ENCODE peak calls at places on chromosome 6, in ten cellular contexts. One of them, this sample, is unnamed.

GRCh38 chr6:121482004-121482693 is 46.7 kb downstream of the GJA1 start:
- DNase-seq in spleen: no peak
- DNase-seq in foreskin fibroblast: peak
- DNase-seq in endothelial cell: no peak
- DNase-seq in astrocyte of the spinal cord: peak
- DNase-seq in endodermal cell: no peak
- DNase-seq in endothelial cell of umbilical vein: peak
- DNase-seq in mesothelial cell of epicardium: no peak
- DNase-seq in CD8-positive, alpha-beta T cell: no peak
- DNase-seq in GM12865: no peak
- DNase-seq in this sample: no peak

GRCh38 chr6:4774715-4775590 is 1.3 kb upstream of the CDYL start:
- DNase-seq in spleen: no peak
- DNase-seq in foreskin fibroblast: no peak
- DNase-seq in endothelial cell: peak
- DNase-seq in astrocyte of the spinal cord: no peak
- DNase-seq in endodermal cell: no peak
- DNase-seq in endothelial cell of umbilical vein: peak
- DNase-seq in mesothelial cell of epicardium: peak
- DNase-seq in CD8-positive, alpha-beta T cell: peak
- DNase-seq in GM12865: no peak
- DNase-seq in this sample: peak

GRCh38 chr6:160881409-160881808 is 110.2 kb upstream of the MAP3K4 start:
- DNase-seq in spleen: no peak
- DNase-seq in foreskin fibroblast: no peak
- DNase-seq in endothelial cell: no peak
- DNase-seq in astrocyte of the spinal cord: no peak
- DNase-seq in endodermal cell: no peak
- DNase-seq in endothelial cell of umbilical vein: no peak
- DNase-seq in mesothelial cell of epicardium: no peak
- DNase-seq in CD8-positive, alpha-beta T cell: no peak
- DNase-seq in GM12865: no peak
- DNase-seq in this sample: no peak

GRCh38 chr6:146357578-146358340 is 185.9 kb upstream of the RAB32 start:
- DNase-seq in spleen: no peak
- DNase-seq in foreskin fibroblast: peak
- DNase-seq in endothelial cell: no peak
- DNase-seq in astrocyte of the spinal cord: peak
- DNase-seq in endodermal cell: no peak
- DNase-seq in endothelial cell of umbilical vein: peak
- DNase-seq in mesothelial cell of epicardium: no peak
- DNase-seq in CD8-positive, alpha-beta T cell: no peak
- DNase-seq in GM12865: peak
- DNase-seq in this sample: no peak

GRCh38 chr6:24454452-24454851 is 34.9 kb downstream of the GPLD1 start:
- DNase-seq in spleen: no peak
- DNase-seq in foreskin fibroblast: no peak
- DNase-seq in endothelial cell: no peak
- DNase-seq in astrocyte of the spinal cord: no peak
- DNase-seq in endodermal cell: no peak
- DNase-seq in endothelial cell of umbilical vein: no peak
- DNase-seq in mesothelial cell of epicardium: no peak
- DNase-seq in CD8-positive, alpha-beta T cell: no peak
- DNase-seq in GM12865: no peak
- DNase-seq in this sample: no peak

GRCh38 chr6:25556516-25556915 is 95.5 kb upstream of the SCGN start:
- DNase-seq in spleen: peak
- DNase-seq in foreskin fibroblast: peak
- DNase-seq in endothelial cell: peak
- DNase-seq in astrocyte of the spinal cord: peak
- DNase-seq in endodermal cell: peak
- DNase-seq in endothelial cell of umbilical vein: peak
- DNase-seq in mesothelial cell of epicardium: peak
- DNase-seq in CD8-positive, alpha-beta T cell: peak
- DNase-seq in GM12865: peak
- DNase-seq in this sample: peak

GRCh38 chr6:72552938-72553337 is 68.9 kb upstream of the KCNQ5 start:
- DNase-seq in spleen: no peak
- DNase-seq in foreskin fibroblast: peak
- DNase-seq in endothelial cell: no peak
- DNase-seq in astrocyte of the spinal cord: peak
- DNase-seq in endodermal cell: no peak
- DNase-seq in endothelial cell of umbilical vein: no peak
- DNase-seq in mesothelial cell of epicardium: no peak
- DNase-seq in CD8-positive, alpha-beta T cell: no peak
- DNase-seq in GM12865: no peak
- DNase-seq in this sample: no peak

GRCh38 chr6:79949235-79949634 is 1.9 kb upstream of the ELOVL4 start:
- DNase-seq in spleen: no peak
- DNase-seq in foreskin fibroblast: peak
- DNase-seq in endothelial cell: peak
- DNase-seq in astrocyte of the spinal cord: peak
- DNase-seq in endodermal cell: peak
- DNase-seq in endothelial cell of umbilical vein: peak
- DNase-seq in mesothelial cell of epicardium: no peak
- DNase-seq in CD8-positive, alpha-beta T cell: peak
- DNase-seq in GM12865: peak
- DNase-seq in this sample: peak

GRCh38 chr6:24902782-24903181 is 33.0 kb downstream of the RIPOR2 start:
- DNase-seq in spleen: no peak
- DNase-seq in foreskin fibroblast: peak
- DNase-seq in endothelial cell: no peak
- DNase-seq in astrocyte of the spinal cord: peak
- DNase-seq in endodermal cell: no peak
- DNase-seq in endothelial cell of umbilical vein: no peak
- DNase-seq in mesothelial cell of epicardium: no peak
- DNase-seq in CD8-positive, alpha-beta T cell: no peak
- DNase-seq in GM12865: no peak
- DNase-seq in this sample: no peak

GRCh38 chr6:27854421-27854820 is 57.8 kb downstream of the OR2B2 start:
- DNase-seq in spleen: no peak
- DNase-seq in foreskin fibroblast: no peak
- DNase-seq in endothelial cell: no peak
- DNase-seq in astrocyte of the spinal cord: no peak
- DNase-seq in endodermal cell: no peak
- DNase-seq in endothelial cell of umbilical vein: no peak
- DNase-seq in mesothelial cell of epicardium: no peak
- DNase-seq in CD8-positive, alpha-beta T cell: no peak
- DNase-seq in GM12865: no peak
- DNase-seq in this sample: no peak

GRCh38 chr6:14856177-14856576 is 389.7 kb upstream of the JARID2 start:
- DNase-seq in spleen: no peak
- DNase-seq in foreskin fibroblast: no peak
- DNase-seq in endothelial cell: no peak
- DNase-seq in astrocyte of the spinal cord: no peak
- DNase-seq in endodermal cell: no peak
- DNase-seq in endothelial cell of umbilical vein: no peak
- DNase-seq in mesothelial cell of epicardium: no peak
- DNase-seq in CD8-positive, alpha-beta T cell: no peak
- DNase-seq in GM12865: no peak
- DNase-seq in this sample: no peak

GRCh38 chr6:46755867-46756266 is 9.1 kb downstream of the ANKRD66 start:
- DNase-seq in spleen: no peak
- DNase-seq in foreskin fibroblast: no peak
- DNase-seq in endothelial cell: no peak
- DNase-seq in astrocyte of the spinal cord: no peak
- DNase-seq in endodermal cell: no peak
- DNase-seq in endothelial cell of umbilical vein: no peak
- DNase-seq in mesothelial cell of epicardium: no peak
- DNase-seq in CD8-positive, alpha-beta T cell: no peak
- DNase-seq in GM12865: no peak
- DNase-seq in this sample: no peak

GRCh38 chr6:140071601-140072062 is 697.2 kb upstream of the CITED2 start:
- DNase-seq in spleen: no peak
- DNase-seq in foreskin fibroblast: peak
- DNase-seq in endothelial cell: no peak
- DNase-seq in astrocyte of the spinal cord: peak
- DNase-seq in endodermal cell: no peak
- DNase-seq in endothelial cell of umbilical vein: peak
- DNase-seq in mesothelial cell of epicardium: no peak
- DNase-seq in CD8-positive, alpha-beta T cell: no peak
- DNase-seq in GM12865: peak
- DNase-seq in this sample: no peak

GRCh38 chr6:87858440-87858839 is 156.4 kb upstream of the AKIRIN2 start:
- DNase-seq in spleen: no peak
- DNase-seq in foreskin fibroblast: no peak
- DNase-seq in endothelial cell: no peak
- DNase-seq in astrocyte of the spinal cord: no peak
- DNase-seq in endodermal cell: no peak
- DNase-seq in endothelial cell of umbilical vein: no peak
- DNase-seq in mesothelial cell of epicardium: no peak
- DNase-seq in CD8-positive, alpha-beta T cell: no peak
- DNase-seq in GM12865: no peak
- DNase-seq in this sample: no peak

DNA sequence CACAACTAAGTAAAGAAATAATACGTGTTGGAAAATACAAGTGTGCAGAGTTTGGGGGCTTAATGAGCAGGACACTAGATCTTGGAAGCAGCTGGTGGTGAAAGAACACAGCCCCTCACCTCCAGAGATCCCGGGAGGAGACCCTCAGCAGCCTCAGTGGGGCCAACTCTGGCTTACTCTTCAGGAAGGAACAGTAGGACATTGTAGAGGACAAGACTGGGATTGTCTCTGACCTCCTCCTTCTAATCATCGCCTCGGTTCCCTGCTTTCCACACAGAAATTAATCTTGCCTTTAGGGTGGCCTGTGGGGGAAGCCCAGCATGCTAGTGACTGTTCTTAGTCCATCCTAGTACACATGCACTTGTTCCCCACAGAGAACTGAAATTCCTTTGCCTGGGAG is 130.7 kb downstream of the AKAP7 start:
- DNase-seq in spleen: no peak
- DNase-seq in foreskin fibroblast: no peak
- DNase-seq in endothelial cell: no peak
- DNase-seq in astrocyte of the spinal cord: no peak
- DNase-seq in endodermal cell: no peak
- DNase-seq in endothelial cell of umbilical vein: no peak
- DNase-seq in mesothelial cell of epicardium: no peak
- DNase-seq in CD8-positive, alpha-beta T cell: no peak
- DNase-seq in GM12865: no peak
- DNase-seq in this sample: no peak
- TF ChIP-seq CTCF in spleen: no peak
- TF ChIP-seq CTCF in foreskin fibroblast: no peak
- TF ChIP-seq CTCF in endothelial cell: no peak
- TF ChIP-seq CTCF in astrocyte of the spinal cord: no peak
- TF ChIP-seq CTCF in endodermal cell: no peak
- TF ChIP-seq CTCF in endothelial cell of umbilical vein: no peak
- TF ChIP-seq CTCF in mesothelial cell of epicardium: no peak
- TF ChIP-seq CTCF in CD8-positive, alpha-beta T cell: no peak
- TF ChIP-seq CTCF in GM12865: no peak
- TF ChIP-seq CTCF in this sample: no peak

GRCh38 chr6:158605266-158605878 is 39.2 kb downstream of the DYNLT1 start:
- DNase-seq in spleen: no peak
- DNase-seq in foreskin fibroblast: peak
- DNase-seq in endothelial cell: peak
- DNase-seq in astrocyte of the spinal cord: peak
- DNase-seq in endodermal cell: peak
- DNase-seq in endothelial cell of umbilical vein: peak
- DNase-seq in mesothelial cell of epicardium: peak
- DNase-seq in CD8-positive, alpha-beta T cell: peak
- DNase-seq in GM12865: peak
- DNase-seq in this sample: peak
- TF ChIP-seq CTCF in spleen: peak
- TF ChIP-seq CTCF in foreskin fibroblast: peak
- TF ChIP-seq CTCF in endothelial cell: peak
- TF ChIP-seq CTCF in astrocyte of the spinal cord: peak
- TF ChIP-seq CTCF in endodermal cell: peak
- TF ChIP-seq CTCF in endothelial cell of umbilical vein: peak
- TF ChIP-seq CTCF in mesothelial cell of epicardium: peak
- TF ChIP-seq CTCF in CD8-positive, alpha-beta T cell: peak
- TF ChIP-seq CTCF in GM12865: peak
- TF ChIP-seq CTCF in this sample: peak

DNA sequence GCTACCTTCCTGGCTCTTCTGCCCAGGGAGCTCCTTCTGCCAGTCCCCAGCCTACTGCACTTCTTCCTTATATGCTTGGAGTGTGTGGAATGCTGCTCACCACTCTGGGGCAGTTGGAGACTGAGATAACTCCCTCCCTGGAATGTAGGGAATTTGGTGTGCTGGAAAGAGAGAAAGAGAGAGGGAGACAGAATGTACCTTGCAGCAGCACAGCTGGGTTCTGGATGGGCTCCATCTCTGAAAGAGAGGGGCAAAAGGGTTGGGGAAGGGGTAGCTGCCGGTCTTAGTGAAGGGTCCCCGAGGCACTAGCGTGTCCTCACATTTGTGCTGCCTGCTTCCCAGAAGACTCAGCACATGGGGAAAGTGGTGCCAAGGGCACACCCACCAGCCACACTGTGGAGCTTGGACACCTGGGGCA is 40.2 kb upstream of the DDR1 start:
- DNase-seq in spleen: no peak
- DNase-seq in foreskin fibroblast: no peak
- DNase-seq in endothelial cell: no peak
- DNase-seq in astrocyte of the spinal cord: no peak
- DNase-seq in endodermal cell: peak
- DNase-seq in endothelial cell of umbilical vein: no peak
- DNase-seq in mesothelial cell of epicardium: no peak
- DNase-seq in CD8-positive, alpha-beta T cell: no peak
- DNase-seq in GM12865: no peak
- DNase-seq in this sample: no peak
- TF ChIP-seq CTCF in spleen: no peak
- TF ChIP-seq CTCF in foreskin fibroblast: no peak
- TF ChIP-seq CTCF in endothelial cell: no peak
- TF ChIP-seq CTCF in astrocyte of the spinal cord: no peak
- TF ChIP-seq CTCF in endodermal cell: peak
- TF ChIP-seq CTCF in endothelial cell of umbilical vein: no peak
- TF ChIP-seq CTCF in mesothelial cell of epicardium: no peak
- TF ChIP-seq CTCF in CD8-positive, alpha-beta T cell: no peak
- TF ChIP-seq CTCF in GM12865: no peak
- TF ChIP-seq CTCF in this sample: peak

GRCh38 chr6:164453835-164454234 is 855.6 kb downstream of the C6orf118 start:
- DNase-seq in spleen: no peak
- DNase-seq in foreskin fibroblast: no peak
- DNase-seq in endothelial cell: no peak
- DNase-seq in astrocyte of the spinal cord: no peak
- DNase-seq in endodermal cell: no peak
- DNase-seq in endothelial cell of umbilical vein: no peak
- DNase-seq in mesothelial cell of epicardium: no peak
- DNase-seq in CD8-positive, alpha-beta T cell: no peak
- DNase-seq in GM12865: no peak
- DNase-seq in this sample: no peak

GRCh38 chr6:164455835-164456234 is 853.6 kb downstream of the C6orf118 start:
- DNase-seq in spleen: no peak
- DNase-seq in foreskin fibroblast: no peak
- DNase-seq in endothelial cell: no peak
- DNase-seq in astrocyte of the spinal cord: no peak
- DNase-seq in endodermal cell: peak
- DNase-seq in endothelial cell of umbilical vein: no peak
- DNase-seq in mesothelial cell of epicardium: no peak
- DNase-seq in CD8-positive, alpha-beta T cell: no peak
- DNase-seq in GM12865: no peak
- DNase-seq in this sample: no peak
- TF ChIP-seq CTCF in spleen: no peak
- TF ChIP-seq CTCF in foreskin fibroblast: no peak
- TF ChIP-seq CTCF in endothelial cell: no peak
- TF ChIP-seq CTCF in astrocyte of the spinal cord: no peak
- TF ChIP-seq CTCF in endodermal cell: peak
- TF ChIP-seq CTCF in endothelial cell of umbilical vein: no peak
- TF ChIP-seq CTCF in mesothelial cell of epicardium: no peak
- TF ChIP-seq CTCF in CD8-positive, alpha-beta T cell: no peak
- TF ChIP-seq CTCF in GM12865: no peak
- TF ChIP-seq CTCF in this sample: no peak